ENCODE peak calls at places on chromosomes 4 and X, in seven cellular contexts. J is epithelial cell of esophagus; S is CD8-positive, alpha-beta T cell; A is AG09309; U is left ventricle myocardium inferior; Q is heart right ventricle; C is heart left ventricle. O is an unnamed sample.

GRCh38 chr4:97720869-97721432 is 422.3 kb downstream of the STPG2 start:
- DNase-seq in J (peak), S (no peak), A (no peak), U (no peak), Q (no peak), C (no peak), O (no peak)

GRCh38 chrX:22220941-22221340 is 51.8 kb upstream of the CBLL2 start:
- DNase-seq in J (peak), S (no peak), A (no peak), U (no peak), Q (no peak), C (no peak), O (peak)

GRCh38 chr4:163482197-163482596 is 8.6 kb upstream of the TKTL2 start:
- DNase-seq in J (no peak), S (no peak), A (no peak), U (no peak), Q (no peak), C (no peak), O (no peak)

GRCh38 chr4:10981611-10982010 is 297.0 kb upstream of the CLNK start:
- DNase-seq in J (peak), S (no peak), A (no peak), U (no peak), Q (no peak), C (no peak), O (no peak)

GRCh38 chr4:121951570-121952110 is at the start of gene TRPC3:
- DNase-seq in J (peak), S (no peak), A (no peak), U (peak), Q (peak), C (peak), O (peak)

GRCh38 chr4:16794816-16795445 is 103.5 kb downstream of the LDB2 start:
- DNase-seq in J (peak), S (no peak), A (peak), U (peak), Q (peak), C (peak), O (peak)

GRCh38 chrX:133653363-133653762 is 238.1 kb upstream of the GPC4 start:
- DNase-seq in J (peak), S (no peak), A (no peak), U (no peak), Q (no peak), C (no peak), O (no peak)

GRCh38 chr4:94766856-94767255 is 9.1 kb downstream of the BMPR1B start:
- DNase-seq in J (peak), S (no peak), A (peak), U (no peak), Q (no peak), C (no peak), O (peak)

GRCh38 chr4:115969756-115970155 is 856.3 kb upstream of the NDST4 start:
- DNase-seq in J (peak), S (no peak), A (no peak), U (no peak), Q (no peak), C (no peak), O (no peak)

GRCh38 chr4:121484633-121485032 is 103.8 kb upstream of the QRFPR start:
- DNase-seq in J (peak), S (no peak), A (peak), U (no peak), Q (no peak), C (no peak), O (peak)

GRCh38 chr4:150206265-150206664 is 128.0 kb downstream of the DCLK2 start:
- DNase-seq in J (no peak), S (no peak), A (no peak), U (no peak), Q (no peak), C (no peak), O (no peak)

GRCh38 chr4:83174844-83175414 is 60.4 kb upstream of the PLAC8 start:
- DNase-seq in J (no peak), S (no peak), A (no peak), U (no peak), Q (no peak), C (no peak), O (no peak)

GRCh38 chr4:39036172-39036571 is 4.0 kb upstream of the TMEM156 start:
- DNase-seq in J (peak), S (no peak), A (no peak), U (no peak), Q (no peak), C (no peak), O (no peak)

DNA sequence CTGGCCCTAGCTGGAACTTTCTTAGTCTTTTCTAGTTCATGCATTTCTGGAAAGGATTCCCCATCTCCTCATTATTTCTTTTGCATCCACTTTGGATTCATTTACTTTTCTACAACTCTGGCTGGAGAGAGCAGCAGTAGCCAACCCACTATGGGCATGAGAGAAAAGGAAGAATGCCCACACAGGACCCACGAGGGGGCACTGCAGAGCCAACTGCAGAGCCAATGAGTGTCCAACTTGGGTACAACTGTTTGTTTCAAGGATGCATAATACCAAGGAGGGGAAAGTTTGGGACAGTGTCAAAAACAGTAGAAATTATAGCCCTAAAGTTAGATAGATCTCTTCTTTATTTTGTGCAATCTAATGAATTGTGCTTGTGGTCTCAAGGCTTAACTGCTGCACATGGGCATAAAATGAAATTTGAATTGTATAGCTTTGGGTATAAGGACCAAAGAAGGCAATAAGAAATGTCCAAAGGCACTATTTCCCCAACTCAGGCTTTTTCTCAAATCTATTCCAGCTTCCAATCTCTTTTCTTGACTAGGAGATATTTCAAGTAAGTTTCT is 230.6 kb downstream of the NSUN7 start:
- DNase-seq in J (peak), S (no peak), A (no peak), U (no peak), Q (no peak), C (no peak), O (no peak)
- TF ChIP-seq CTCF in J (peak), S (no peak), A (peak), U (peak), Q (peak), C (peak), O (peak)

GRCh38 chr4:686371-687040 is 2.4 kb downstream of the SLC49A3 start:
- DNase-seq in J (no peak), S (no peak), A (no peak), U (no peak), Q (no peak), C (peak), O (no peak)

GRCh38 chr4:687048-687974 is 1.6 kb downstream of the SLC49A3 start:
- DNase-seq in J (peak), S (no peak), A (peak), U (peak), Q (peak), C (peak), O (peak)

GRCh38 chr4:687975-688694 is 816 bp downstream of the SLC49A3 start:
- DNase-seq in J (peak), S (no peak), A (no peak), U (no peak), Q (no peak), C (peak), O (no peak)

GRCh38 chr4:688695-689497 is at the start of gene SLC49A3:
- DNase-seq in J (no peak), S (no peak), A (no peak), U (peak), Q (peak), C (peak), O (no peak)

GRCh38 chr4:689498-690122 is 659 bp upstream of the SLC49A3 start:
- DNase-seq in J (no peak), S (no peak), A (no peak), U (no peak), Q (no peak), C (no peak), O (no peak)
- H3K4me3 ChIP-seq in J (no peak), S (no peak), A (peak), U (peak), Q (peak), C (peak), O (peak)

GRCh38 chr4:4182835-4183568 is 43.7 kb downstream of the OTOP1 start:
- DNase-seq in J (no peak), S (no peak), A (no peak), U (no peak), Q (no peak), C (no peak), O (no peak)
- TF ChIP-seq CTCF in J (peak), S (no peak), A (peak), U (peak), Q (peak), C (peak), O (peak)

GRCh38 chrX:115560978-115561604 is at the start of gene PLS3:
- DNase-seq in J (peak), S (no peak), A (peak), U (peak), Q (peak), C (peak), O (peak)

GRCh38 chrX:115562492-115562872 is 1.5 kb downstream of the PLS3 start:
- DNase-seq in J (no peak), S (no peak), A (no peak), U (no peak), Q (no peak), C (no peak), O (no peak)

GRCh38 chrX:115559672-115560071 is 1.3 kb upstream of the PLS3 start:
- DNase-seq in J (no peak), S (no peak), A (no peak), U (no peak), Q (no peak), C (no peak), O (no peak)

GRCh38 chrX:115561605-115562491 is 874 bp downstream of the PLS3 start:
- DNase-seq in J (peak), S (no peak), A (no peak), U (peak), Q (peak), C (peak), O (peak)

DNA sequence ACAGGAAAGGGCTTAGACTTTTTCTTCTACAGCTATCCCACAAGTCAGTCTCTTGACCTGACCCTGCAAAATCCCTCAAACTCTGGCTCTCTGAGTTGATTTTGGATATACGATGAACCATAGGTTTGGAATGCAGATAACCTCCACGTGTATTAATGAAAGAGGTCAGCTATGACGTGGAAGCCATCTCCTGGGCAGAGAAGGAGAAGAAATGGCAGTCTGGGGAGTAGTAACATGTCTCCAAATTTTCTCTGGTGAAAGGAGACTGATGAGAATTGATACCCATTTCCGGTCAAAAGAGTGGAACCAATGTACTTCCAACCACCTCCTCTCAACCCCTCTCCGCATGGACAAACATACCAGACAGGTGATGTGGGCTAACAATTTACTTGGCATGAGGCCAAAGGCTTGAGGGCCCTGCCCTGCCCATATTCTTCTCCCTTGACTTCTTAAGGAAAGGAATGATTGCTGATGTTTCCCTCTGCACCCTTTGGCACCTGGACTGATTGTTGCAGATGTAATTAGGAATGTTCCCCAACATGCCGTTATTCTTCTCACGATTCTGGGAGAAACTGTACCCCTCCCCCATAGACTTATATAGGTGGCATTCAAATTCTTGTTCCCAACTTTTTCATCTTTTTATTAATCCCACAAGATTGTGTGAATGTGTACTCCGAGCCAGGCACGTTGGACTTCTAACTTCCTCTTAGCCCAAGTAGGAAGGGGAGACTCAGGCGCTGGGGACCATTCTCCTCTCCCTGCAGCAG is 580 bp upstream of the PLS3 start:
- DNase-seq in J (peak), S (no peak), A (no peak), U (no peak), Q (no peak), C (no peak), O (no peak)
- H3K4me3 ChIP-seq in J (peak), S (no peak), A (peak), U (peak), Q (peak), C (peak), O (peak)

GRCh38 chrX:131816551-131817136 is 206.5 kb upstream of the STK26 start:
- DNase-seq in J (no peak), S (peak), A (peak), U (no peak), Q (no peak), C (peak), O (peak)

GRCh38 chrX:131827935-131828334 is 195.2 kb upstream of the STK26 start:
- DNase-seq in J (peak), S (no peak), A (no peak), U (no peak), Q (no peak), C (no peak), O (peak)

GRCh38 chrX:131818297-131818936 is 204.7 kb upstream of the STK26 start:
- DNase-seq in J (no peak), S (no peak), A (no peak), U (no peak), Q (no peak), C (no peak), O (no peak)

GRCh38 chrX:131826572-131826971 is 196.5 kb upstream of the STK26 start:
- DNase-seq in J (no peak), S (no peak), A (no peak), U (no peak), Q (no peak), C (no peak), O (peak)

DNA sequence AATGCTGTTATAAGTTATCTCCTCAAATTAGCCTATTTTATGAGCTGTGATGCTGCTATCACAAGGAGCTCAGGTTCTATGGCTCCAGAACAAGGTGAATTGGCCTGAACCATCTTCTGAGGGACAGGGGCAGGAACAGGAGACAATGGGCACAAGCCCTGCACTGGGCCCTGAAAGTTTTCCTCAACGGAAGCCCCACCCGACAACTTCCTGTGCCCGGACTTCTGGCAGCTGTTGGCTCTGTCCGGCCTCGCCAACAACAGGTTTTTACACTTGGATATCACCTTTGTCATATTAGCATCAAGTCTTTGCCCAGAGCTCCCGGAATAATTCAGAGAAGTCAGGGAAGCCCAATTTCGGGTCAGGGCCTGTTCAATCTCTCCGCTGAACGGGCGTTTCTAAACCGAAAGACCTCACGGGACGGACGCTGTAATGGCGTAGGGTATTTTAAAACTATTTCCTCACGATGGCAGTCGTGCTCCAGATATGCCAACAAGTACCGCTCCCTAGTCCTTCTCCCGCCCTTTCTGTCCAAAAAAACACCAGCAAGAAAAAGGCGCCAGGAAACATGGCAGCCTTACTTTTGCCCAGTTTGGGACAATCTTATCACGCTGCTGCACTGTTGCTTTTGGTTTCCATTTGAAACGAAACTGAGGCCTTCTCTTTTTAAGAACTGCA is 201.0 kb upstream of the STK26 start:
- DNase-seq in J (no peak), S (no peak), A (peak), U (no peak), Q (no peak), C (peak), O (no peak)
- TF ChIP-seq CTCF in J (no peak), S (no peak), A (peak), U (no peak), Q (peak), C (no peak), O (no peak)

GRCh38 chr4:88315460-88316017 is 31.2 kb upstream of the PPM1K start:
- DNase-seq in J (no peak), S (no peak), A (no peak), U (no peak), Q (no peak), C (no peak), O (no peak)

GRCh38 chr4:88318751-88319350 is 34.5 kb upstream of the PPM1K start:
- DNase-seq in J (peak), S (no peak), A (no peak), U (no peak), Q (no peak), C (no peak), O (peak)

GRCh38 chr4:88320174-88320779 is 35.9 kb upstream of the PPM1K start:
- DNase-seq in J (peak), S (no peak), A (no peak), U (no peak), Q (no peak), C (no peak), O (peak)

GRCh38 chr4:88320780-88321373 is 36.5 kb upstream of the PPM1K start:
- DNase-seq in J (no peak), S (no peak), A (no peak), U (peak), Q (no peak), C (peak), O (no peak)
- H3K4me3 ChIP-seq in J (peak), S (no peak), A (no peak), U (no peak), Q (no peak), C (peak), O (no peak)

GRCh38 chr4:22463179-22463578 is 52.7 kb downstream of the ADGRA3 start:
- DNase-seq in J (no peak), S (no peak), A (no peak), U (no peak), Q (no peak), C (no peak), O (no peak)
- TF ChIP-seq CTCF in J (no peak), S (no peak), A (no peak), U (no peak), Q (no peak), C (no peak), O (no peak)

DNA sequence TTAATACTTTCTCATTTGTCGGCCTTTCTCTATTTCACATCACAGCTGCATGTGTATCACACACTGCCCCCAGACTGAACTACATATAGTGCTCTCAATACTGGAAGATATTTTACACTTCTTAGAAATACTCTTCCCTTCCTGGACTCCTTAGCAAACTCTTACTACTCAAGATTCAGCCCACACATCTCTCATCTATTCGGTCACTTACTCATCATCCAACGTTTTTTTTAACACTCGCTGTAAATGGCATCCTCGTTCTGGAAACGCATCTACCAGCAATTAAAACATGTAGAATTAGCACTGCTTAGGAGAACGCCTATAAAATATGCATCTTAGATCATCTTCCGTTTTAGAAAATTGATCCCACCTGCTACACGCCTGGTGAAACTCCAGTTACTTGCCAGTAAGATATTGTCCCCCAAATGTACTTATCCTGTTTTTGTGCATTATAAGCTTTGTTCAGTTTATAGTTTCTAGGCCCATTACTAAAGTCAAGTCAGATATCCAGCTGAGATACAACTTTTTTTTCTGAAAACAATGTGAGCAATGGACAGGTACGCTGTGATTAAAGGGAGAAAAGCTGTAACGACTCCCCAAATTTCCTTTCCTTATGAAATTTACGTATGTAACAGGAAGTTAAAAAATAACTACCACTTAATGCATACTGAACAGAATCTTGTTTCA is 1.0 kb downstream of the LRP2BP start:
- DNase-seq in J (no peak), S (no peak), A (no peak), U (no peak), Q (no peak), C (no peak), O (peak)
- H3K4me3 ChIP-seq in J (peak), S (peak), A (peak), U (peak), Q (peak), C (peak), O (peak)

O was measured in foreskin fibroblast.